ENCODE peak calls at places on chromosome 5, in six cellular contexts. One of them, this sample, is unnamed.

GRCh38 chr5:1037123-1037670 is 28.6 kb downstream of the NKD2 start:
- DNase-seq in transverse colon: no peak
- DNase-seq in tibial artery: no peak
- DNase-seq in H9: no peak
- DNase-seq in type B pancreatic cell: no peak
- DNase-seq in ascending aorta: no peak
- DNase-seq in this sample: no peak

GRCh38 chr5:107514305-107514704 is 156.4 kb downstream of the EFNA5 start:
- DNase-seq in ascending aorta: no peak
- DNase-seq in tibial artery: no peak
- DNase-seq in transverse colon: no peak
- DNase-seq in type B pancreatic cell: no peak
- DNase-seq in H9: no peak
- DNase-seq in this sample: no peak

GRCh38 chr5:142145106-142145900 is 36.7 kb downstream of the NDFIP1 start:
- DNase-seq in transverse colon: peak
- DNase-seq in tibial artery: peak
- DNase-seq in ascending aorta: no peak
- DNase-seq in H9: peak
- DNase-seq in type B pancreatic cell: no peak
- DNase-seq in this sample: peak

GRCh38 chr5:21919417-21920022 is 933.6 kb downstream of the CDH12 start:
- DNase-seq in ascending aorta: no peak
- DNase-seq in transverse colon: no peak
- DNase-seq in tibial artery: no peak
- DNase-seq in type B pancreatic cell: no peak
- DNase-seq in H9: peak
- DNase-seq in this sample: peak

GRCh38 chr5:61732376-61732775 is 400.3 kb downstream of the ZSWIM6 start:
- DNase-seq in type B pancreatic cell: no peak
- DNase-seq in transverse colon: no peak
- DNase-seq in tibial artery: no peak
- DNase-seq in H9: no peak
- DNase-seq in ascending aorta: no peak
- DNase-seq in this sample: no peak

GRCh38 chr5:39117401-39117800 is 43.2 kb upstream of the RICTOR start:
- DNase-seq in tibial artery: no peak
- DNase-seq in H9: no peak
- DNase-seq in ascending aorta: no peak
- DNase-seq in transverse colon: no peak
- DNase-seq in type B pancreatic cell: no peak
- DNase-seq in this sample: no peak

GRCh38 chr5:73201547-73202513 is 28.8 kb downstream of the TMEM174 start:
- DNase-seq in type B pancreatic cell: peak
- DNase-seq in transverse colon: peak
- DNase-seq in ascending aorta: no peak
- DNase-seq in H9: peak
- DNase-seq in tibial artery: peak
- DNase-seq in this sample: peak

GRCh38 chr5:85293139-85293785 is 908.6 kb upstream of the EDIL3 start:
- DNase-seq in type B pancreatic cell: no peak
- DNase-seq in H9: no peak
- DNase-seq in transverse colon: no peak
- DNase-seq in tibial artery: no peak
- DNase-seq in ascending aorta: no peak
- DNase-seq in this sample: no peak

GRCh38 chr5:137442660-137443059 is 56.5 kb downstream of the SPOCK1 start:
- DNase-seq in transverse colon: no peak
- DNase-seq in H9: no peak
- DNase-seq in tibial artery: no peak
- DNase-seq in ascending aorta: no peak
- DNase-seq in type B pancreatic cell: no peak
- DNase-seq in this sample: no peak

DNA sequence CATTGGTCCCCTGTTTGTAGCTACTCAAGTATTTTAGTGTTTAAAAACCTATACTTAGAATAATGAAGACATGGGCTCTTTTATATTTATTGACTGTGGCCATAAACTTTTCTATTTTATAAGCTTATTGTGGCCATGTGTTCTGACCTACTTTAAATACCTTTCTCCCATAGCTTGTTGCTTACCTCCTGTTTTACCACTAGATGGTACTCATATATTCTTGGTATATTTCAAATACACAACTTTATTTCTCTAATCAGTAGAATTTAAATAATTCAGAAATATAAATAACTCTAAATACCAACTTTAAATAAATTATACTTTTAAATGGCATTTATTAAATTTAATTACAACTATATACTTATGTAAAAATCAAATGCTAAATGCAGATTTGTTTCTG is 498.0 kb downstream of the PRDM9 start:
- DNase-seq in ascending aorta: no peak
- DNase-seq in type B pancreatic cell: no peak
- DNase-seq in H9: no peak
- DNase-seq in tibial artery: no peak
- DNase-seq in transverse colon: no peak
- DNase-seq in this sample: no peak
- TF ChIP-seq CTCF in ascending aorta: no peak
- TF ChIP-seq CTCF in type B pancreatic cell: peak
- TF ChIP-seq CTCF in H9: peak
- TF ChIP-seq CTCF in tibial artery: no peak
- TF ChIP-seq CTCF in transverse colon: no peak
- TF ChIP-seq CTCF in this sample: no peak

GRCh38 chr5:43042626-43043399 is 2.7 kb upstream of the ANXA2R start:
- DNase-seq in H9: peak
- DNase-seq in type B pancreatic cell: no peak
- DNase-seq in ascending aorta: no peak
- DNase-seq in tibial artery: peak
- DNase-seq in transverse colon: peak
- DNase-seq in this sample: peak
- TF ChIP-seq CTCF in H9: peak
- TF ChIP-seq CTCF in type B pancreatic cell: no peak
- TF ChIP-seq CTCF in ascending aorta: no peak
- TF ChIP-seq CTCF in tibial artery: no peak
- TF ChIP-seq CTCF in transverse colon: no peak
- TF ChIP-seq CTCF in this sample: peak

DNA sequence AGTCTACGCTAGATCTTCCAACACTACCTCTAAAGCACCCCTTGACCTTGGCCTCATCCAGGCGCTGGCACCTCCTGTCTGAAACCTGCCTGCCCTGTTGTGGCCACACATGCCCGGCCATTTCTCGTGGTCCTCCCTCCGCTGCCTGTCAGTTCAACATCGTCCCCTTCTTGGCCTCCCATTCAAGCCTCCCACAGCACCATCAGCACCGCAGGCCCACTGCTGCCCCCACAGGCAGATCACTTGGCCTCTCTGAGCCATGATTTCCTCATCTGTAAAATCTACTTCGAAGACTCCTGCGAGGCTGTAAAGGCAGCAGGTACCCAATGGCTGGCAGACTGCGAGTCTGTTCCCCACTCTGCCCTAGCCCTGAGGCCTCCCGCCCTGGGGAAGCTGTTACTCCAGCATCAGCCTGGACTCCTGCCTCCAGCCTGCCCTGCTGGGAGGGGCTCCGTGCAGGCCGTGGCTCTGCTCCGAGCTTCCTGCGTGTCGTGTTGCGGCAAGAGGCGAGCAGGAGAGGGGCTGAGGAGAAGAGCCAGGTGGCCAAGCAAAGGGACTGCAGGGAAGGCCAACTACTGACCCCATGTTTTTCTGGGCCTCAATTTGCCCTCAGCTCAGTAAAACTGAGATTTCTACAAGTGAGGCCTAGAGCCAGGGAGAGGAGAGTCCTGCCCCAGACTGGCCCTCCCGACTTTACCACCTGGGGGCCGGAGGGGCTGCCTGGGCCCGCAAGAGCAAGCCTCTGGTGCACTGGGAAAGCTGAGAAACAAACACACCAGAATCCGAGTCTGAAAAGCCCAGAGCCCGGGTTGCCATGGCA is 70.5 kb upstream of the LRRTM2 start:
- DNase-seq in tibial artery: no peak
- DNase-seq in H9: peak
- DNase-seq in transverse colon: no peak
- DNase-seq in type B pancreatic cell: peak
- DNase-seq in ascending aorta: no peak
- DNase-seq in this sample: no peak
- TF ChIP-seq CTCF in tibial artery: no peak
- TF ChIP-seq CTCF in H9: peak
- TF ChIP-seq CTCF in transverse colon: no peak
- TF ChIP-seq CTCF in type B pancreatic cell: peak
- TF ChIP-seq CTCF in ascending aorta: no peak
- TF ChIP-seq CTCF in this sample: no peak

DNA sequence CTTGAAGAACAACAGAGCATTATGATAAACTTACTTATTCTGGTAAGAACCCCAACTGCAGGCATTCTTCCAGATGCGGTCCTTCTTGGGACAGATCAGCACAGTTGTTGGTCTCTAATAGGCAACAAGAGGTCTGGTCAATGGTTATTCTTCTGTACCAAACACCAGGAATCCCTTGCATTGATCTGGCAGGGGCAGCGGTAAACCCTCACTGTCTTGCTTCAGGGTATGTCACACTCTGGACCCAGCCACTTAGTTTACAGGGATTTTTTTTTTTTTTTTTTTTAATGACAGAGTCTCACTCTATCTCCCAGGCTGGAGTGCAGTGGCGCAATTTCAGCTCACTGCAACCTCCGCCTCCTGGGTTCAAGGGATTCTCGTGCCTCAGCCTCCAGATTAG is 1.3 kb upstream of the FAM193B start:
- DNase-seq in type B pancreatic cell: no peak
- DNase-seq in tibial artery: no peak
- DNase-seq in transverse colon: no peak
- DNase-seq in H9: no peak
- DNase-seq in ascending aorta: no peak
- DNase-seq in this sample: no peak
- TF ChIP-seq CTCF in type B pancreatic cell: no peak
- TF ChIP-seq CTCF in tibial artery: no peak
- TF ChIP-seq CTCF in transverse colon: no peak
- TF ChIP-seq CTCF in H9: no peak
- TF ChIP-seq CTCF in ascending aorta: no peak
- TF ChIP-seq CTCF in this sample: no peak

GRCh38 chr5:87069311-87069710 is 198.4 kb upstream of the RASA1 start:
- DNase-seq in type B pancreatic cell: no peak
- DNase-seq in transverse colon: no peak
- DNase-seq in tibial artery: no peak
- DNase-seq in ascending aorta: no peak
- DNase-seq in H9: no peak
- DNase-seq in this sample: no peak

GRCh38 chr5:87074934-87075541 is 192.6 kb upstream of the RASA1 start:
- DNase-seq in type B pancreatic cell: no peak
- DNase-seq in ascending aorta: no peak
- DNase-seq in H9: no peak
- DNase-seq in transverse colon: peak
- DNase-seq in tibial artery: no peak
- DNase-seq in this sample: no peak

GRCh38 chr5:87074072-87074471 is 193.6 kb upstream of the RASA1 start:
- DNase-seq in type B pancreatic cell: no peak
- DNase-seq in ascending aorta: no peak
- DNase-seq in transverse colon: no peak
- DNase-seq in H9: no peak
- DNase-seq in tibial artery: no peak
- DNase-seq in this sample: no peak

DNA sequence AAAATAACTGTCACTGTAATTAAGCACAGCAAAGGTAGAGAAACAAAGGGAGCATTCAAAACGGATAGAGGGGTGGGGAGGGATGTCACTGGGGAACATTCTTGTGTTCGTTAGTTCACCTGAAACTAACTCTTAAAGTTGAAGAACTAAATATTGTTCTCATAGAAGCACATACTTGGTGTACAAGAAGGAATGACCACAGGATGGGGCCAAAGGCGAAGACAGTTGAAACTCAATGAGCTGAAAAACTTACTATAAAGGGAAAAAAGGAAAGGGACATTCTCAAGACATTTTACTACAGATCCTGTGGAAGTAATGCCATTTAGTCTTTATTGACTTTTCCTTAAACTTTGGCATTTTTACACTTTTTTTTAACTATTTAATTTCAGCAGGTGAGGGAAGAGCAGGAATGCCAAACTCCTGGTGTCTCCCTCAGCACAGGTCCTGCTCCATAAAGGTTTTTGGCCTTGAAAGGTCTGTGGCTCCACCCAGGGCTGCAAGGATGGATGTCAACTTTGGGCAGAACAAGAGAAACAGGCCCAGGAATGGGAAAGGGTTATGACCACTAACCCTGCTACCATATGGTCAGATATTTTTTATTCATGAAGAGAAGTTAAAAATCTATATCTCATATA is 197.6 kb upstream of the RASA1 start:
- DNase-seq in tibial artery: no peak
- DNase-seq in ascending aorta: no peak
- DNase-seq in type B pancreatic cell: no peak
- DNase-seq in H9: no peak
- DNase-seq in transverse colon: peak
- DNase-seq in this sample: peak
- TF ChIP-seq CTCF in tibial artery: peak
- TF ChIP-seq CTCF in ascending aorta: peak
- TF ChIP-seq CTCF in type B pancreatic cell: peak
- TF ChIP-seq CTCF in H9: peak
- TF ChIP-seq CTCF in transverse colon: peak
- TF ChIP-seq CTCF in this sample: peak

GRCh38 chr5:57277085-57277484 is 103.2 kb downstream of the GPBP1 start:
- DNase-seq in ascending aorta: no peak
- DNase-seq in tibial artery: no peak
- DNase-seq in H9: no peak
- DNase-seq in type B pancreatic cell: no peak
- DNase-seq in transverse colon: no peak
- DNase-seq in this sample: peak
- TF ChIP-seq CTCF in ascending aorta: no peak
- TF ChIP-seq CTCF in tibial artery: no peak
- TF ChIP-seq CTCF in H9: peak
- TF ChIP-seq CTCF in type B pancreatic cell: peak
- TF ChIP-seq CTCF in transverse colon: no peak
- TF ChIP-seq CTCF in this sample: peak

GRCh38 chr5:71699751-71700150 is 19.3 kb upstream of the CARTPT start:
- DNase-seq in tibial artery: no peak
- DNase-seq in ascending aorta: no peak
- DNase-seq in H9: no peak
- DNase-seq in transverse colon: no peak
- DNase-seq in type B pancreatic cell: no peak
- DNase-seq in this sample: no peak

GRCh38 chr5:71695561-71695960 is 23.5 kb upstream of the CARTPT start:
- DNase-seq in H9: no peak
- DNase-seq in tibial artery: no peak
- DNase-seq in type B pancreatic cell: no peak
- DNase-seq in ascending aorta: no peak
- DNase-seq in transverse colon: no peak
- DNase-seq in this sample: peak

GRCh38 chr5:71700803-71701202 is 18.3 kb upstream of the CARTPT start:
- DNase-seq in H9: no peak
- DNase-seq in transverse colon: no peak
- DNase-seq in type B pancreatic cell: no peak
- DNase-seq in ascending aorta: no peak
- DNase-seq in tibial artery: no peak
- DNase-seq in this sample: no peak

GRCh38 chr5:71699233-71699632 is 19.8 kb upstream of the CARTPT start:
- DNase-seq in H9: no peak
- DNase-seq in transverse colon: no peak
- DNase-seq in type B pancreatic cell: no peak
- DNase-seq in tibial artery: no peak
- DNase-seq in ascending aorta: no peak
- DNase-seq in this sample: no peak

GRCh38 chr5:71697967-71698366 is 21.1 kb upstream of the CARTPT start:
- DNase-seq in tibial artery: no peak
- DNase-seq in ascending aorta: no peak
- DNase-seq in type B pancreatic cell: no peak
- DNase-seq in transverse colon: no peak
- DNase-seq in H9: peak
- DNase-seq in this sample: no peak
- TF ChIP-seq CTCF in tibial artery: no peak
- TF ChIP-seq CTCF in ascending aorta: no peak
- TF ChIP-seq CTCF in type B pancreatic cell: peak
- TF ChIP-seq CTCF in transverse colon: peak
- TF ChIP-seq CTCF in H9: peak
- TF ChIP-seq CTCF in this sample: peak